ENCODE peak calls at places on chromosomes 4 and X, in five cellular contexts. E, B, Q, L and T are unnamed samples.

GRCh38 chrX:13570245-13570573 is 808 bp downstream of the EGFL6 start:
- DNase-seq in E (no peak), B (no peak), Q (no peak), L (no peak), T (no peak)

GRCh38 chr4:2930135-2930805 is 32.9 kb downstream of the NOP14 start:
- DNase-seq in E (no peak), B (no peak), Q (no peak), L (no peak), T (no peak)

GRCh38 chr4:38313175-38313574 is 350.8 kb upstream of the KLF3 start:
- DNase-seq in E (no peak), B (no peak), Q (no peak), L (no peak), T (no peak)

GRCh38 chrX:120660638-120661037 is 30.8 kb upstream of the C1GALT1C1 start:
- DNase-seq in E (no peak), B (no peak), Q (no peak), L (no peak), T (no peak)

GRCh38 chr4:4245172-4245571 is 2.9 kb downstream of the TMEM128 start:
- DNase-seq in E (no peak), B (no peak), Q (no peak), L (no peak), T (no peak)

GRCh38 chr4:6538111-6538510 is 36.9 kb upstream of the MAN2B2 start:
- DNase-seq in E (no peak), B (no peak), Q (no peak), L (no peak), T (no peak)

GRCh38 chr4:94732358-94732698 is 25.4 kb upstream of the BMPR1B start:
- DNase-seq in E (no peak), B (no peak), Q (no peak), L (no peak), T (no peak)

GRCh38 chrX:981791-982626 is 230.4 kb downstream of the CRLF2 start:
- DNase-seq in E (no peak), B (no peak), Q (peak), L (no peak), T (no peak)

GRCh38 chr4:121822796-121823504 is 733 bp downstream of the CCNA2 start:
- DNase-seq in E (peak), B (no peak), Q (peak), L (peak), T (no peak)

GRCh38 chr4:185837415-185838103 is 25.6 kb upstream of the SORBS2 start:
- DNase-seq in E (no peak), B (no peak), Q (no peak), L (no peak), T (no peak)

GRCh38 chr4:52157641-52158316 is 106.7 kb downstream of the SPATA18 start:
- DNase-seq in E (no peak), B (no peak), Q (no peak), L (peak), T (no peak)

GRCh38 chr4:128810331-128810870 is 901 bp downstream of the JADE1 start:
- DNase-seq in E (no peak), B (no peak), Q (no peak), L (peak), T (no peak)

GRCh38 chr4:95118507-95118906 is 360.8 kb downstream of the BMPR1B start:
- DNase-seq in E (no peak), B (no peak), Q (no peak), L (no peak), T (no peak)

DNA sequence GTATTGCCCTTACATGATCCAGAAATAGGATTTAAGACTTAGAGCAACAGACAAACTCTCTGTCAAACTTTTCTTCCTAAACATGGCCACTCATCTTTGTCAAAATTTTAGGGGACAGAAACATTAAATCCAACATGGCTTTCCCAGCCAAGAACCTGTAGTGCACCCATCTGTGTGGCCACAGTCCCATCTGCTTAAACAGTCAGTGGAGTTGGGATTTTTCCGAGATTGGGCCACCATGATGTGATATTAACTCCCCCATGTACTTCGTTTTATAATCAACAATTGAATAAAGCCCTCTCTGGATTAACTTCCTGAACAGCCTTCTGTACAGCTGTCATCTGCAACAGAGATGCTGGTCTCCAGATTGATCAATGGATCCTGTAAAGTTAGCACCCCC is 28.9 kb downstream of the TMEM144 start:
- DNase-seq in E (no peak), B (no peak), Q (no peak), L (no peak), T (no peak)
- TF ChIP-seq CTCF in E (no peak), B (no peak), Q (no peak), L (no peak), T (no peak)

DNA sequence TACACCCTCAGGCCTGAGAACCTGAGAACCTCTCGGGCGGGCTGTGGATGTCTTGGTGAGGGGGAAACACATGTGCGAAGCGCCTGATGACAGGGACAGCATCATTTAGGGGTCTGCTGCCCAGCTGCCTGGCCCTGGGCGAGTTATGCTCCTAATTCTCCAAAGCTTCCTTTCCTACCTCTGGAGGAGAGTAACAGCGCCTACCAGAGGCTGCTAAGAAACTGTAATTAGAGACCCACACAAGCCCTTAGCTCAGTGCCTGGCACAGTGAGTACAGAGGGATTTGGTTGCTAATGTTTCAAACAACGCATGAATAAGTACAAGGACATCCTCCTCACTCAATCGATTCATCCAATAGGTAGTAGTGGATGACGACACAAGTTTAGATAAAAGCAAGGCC is 40.4 kb downstream of the BCOR start:
- DNase-seq in E (no peak), B (no peak), Q (no peak), L (no peak), T (no peak)
- TF ChIP-seq CTCF in E (no peak), B (no peak), Q (peak), L (no peak), T (no peak)

GRCh38 chr4:175441256-175441655 is 370.8 kb downstream of the GPM6A start:
- DNase-seq in E (no peak), B (no peak), Q (no peak), L (no peak), T (no peak)
- TF ChIP-seq CTCF in E (no peak), B (no peak), Q (no peak), L (no peak), T (no peak)

GRCh38 chr4:81919238-81919637 is 447.5 kb upstream of the RASGEF1B start:
- DNase-seq in E (no peak), B (no peak), Q (peak), L (peak), T (no peak)
- TF ChIP-seq CTCF in E (peak), B (no peak), Q (peak), L (no peak), T (no peak)

DNA sequence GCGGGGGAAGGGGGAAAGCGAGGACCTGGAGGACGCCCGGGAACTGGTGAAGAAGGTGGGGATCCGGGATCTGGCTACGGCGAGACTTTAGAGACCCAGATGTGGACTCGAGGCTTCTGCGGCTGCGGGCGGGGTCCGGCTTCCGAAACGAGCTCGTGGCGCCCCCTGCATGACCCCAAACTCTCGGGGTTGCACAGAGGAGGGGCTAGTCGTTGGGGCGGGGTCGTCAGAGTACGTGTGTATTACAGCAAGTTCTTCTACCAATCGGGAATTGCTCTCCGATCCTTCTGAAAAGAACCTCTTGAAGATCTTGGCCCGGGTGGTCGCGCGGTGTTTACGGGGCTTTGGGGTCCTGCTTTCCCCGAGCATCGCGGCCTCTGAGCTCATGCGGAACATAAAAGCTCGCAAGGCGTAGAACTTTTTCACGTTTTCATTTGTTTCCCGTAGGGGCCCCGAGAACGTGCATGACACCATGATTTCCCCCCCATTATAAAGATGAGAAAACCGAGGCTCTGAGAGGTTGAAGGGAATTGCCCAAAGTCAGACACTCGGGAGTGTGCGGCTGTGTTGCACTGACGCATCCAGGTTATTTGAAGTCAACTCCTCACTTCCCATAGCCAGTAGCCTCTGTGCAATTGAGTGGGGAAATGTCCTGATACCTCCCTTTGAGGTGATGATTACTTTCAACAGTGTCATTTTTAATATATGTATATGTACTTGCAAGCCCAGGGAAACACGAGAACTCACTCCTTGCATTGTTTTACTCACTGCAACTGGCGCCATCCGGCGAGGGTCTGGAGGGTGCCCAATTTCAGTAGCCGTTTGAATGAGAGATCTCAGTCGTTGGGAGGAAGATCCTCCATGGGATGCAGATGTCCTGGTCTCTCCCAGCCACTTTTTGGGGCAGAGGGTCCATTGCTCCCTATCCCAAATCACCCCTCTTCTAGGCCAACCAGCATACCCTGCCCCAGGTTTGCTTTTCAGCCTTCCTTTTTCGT is at the start of gene BEND4:
- DNase-seq in E (no peak), B (no peak), Q (peak), L (no peak), T (no peak)
- TF ChIP-seq CTCF in E (no peak), B (no peak), Q (peak), L (no peak), T (no peak)

DNA sequence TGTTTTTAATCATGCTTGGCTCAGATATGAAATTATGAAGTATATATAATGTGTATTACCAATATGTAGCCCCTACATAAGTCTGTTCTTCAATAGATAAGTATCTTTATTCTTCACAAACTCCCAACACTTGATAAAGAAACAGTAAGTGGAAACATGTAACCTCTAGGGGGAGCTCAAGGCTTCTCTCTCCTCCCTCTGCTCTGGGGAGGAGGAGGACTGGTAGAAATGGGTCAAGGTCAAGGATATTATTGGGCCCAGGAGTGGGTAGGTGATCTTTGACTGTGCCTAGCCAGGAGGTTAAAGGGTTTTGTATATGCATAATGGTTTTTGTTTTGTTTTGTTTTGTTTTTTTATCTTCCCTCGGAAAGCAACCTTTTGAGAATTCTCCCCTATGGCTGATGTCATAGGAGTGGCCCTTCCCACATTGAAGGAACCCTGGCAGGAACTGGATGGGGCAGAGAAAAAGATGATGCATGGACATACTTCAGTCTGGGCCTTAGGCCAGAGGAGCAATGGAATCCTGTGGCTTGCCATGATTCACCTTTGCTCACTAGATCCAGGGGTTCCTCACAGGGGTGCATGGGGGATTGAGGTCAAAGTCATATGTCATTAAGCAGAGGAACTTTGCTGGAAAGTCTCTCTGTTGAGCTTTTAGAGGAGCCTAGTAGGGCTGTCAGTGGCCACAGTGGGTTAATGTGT is 460.3 kb downstream of the MID1IP1 start:
- DNase-seq in E (no peak), B (no peak), Q (peak), L (peak), T (no peak)
- TF ChIP-seq CTCF in E (peak), B (peak), Q (peak), L (peak), T (peak)

DNA sequence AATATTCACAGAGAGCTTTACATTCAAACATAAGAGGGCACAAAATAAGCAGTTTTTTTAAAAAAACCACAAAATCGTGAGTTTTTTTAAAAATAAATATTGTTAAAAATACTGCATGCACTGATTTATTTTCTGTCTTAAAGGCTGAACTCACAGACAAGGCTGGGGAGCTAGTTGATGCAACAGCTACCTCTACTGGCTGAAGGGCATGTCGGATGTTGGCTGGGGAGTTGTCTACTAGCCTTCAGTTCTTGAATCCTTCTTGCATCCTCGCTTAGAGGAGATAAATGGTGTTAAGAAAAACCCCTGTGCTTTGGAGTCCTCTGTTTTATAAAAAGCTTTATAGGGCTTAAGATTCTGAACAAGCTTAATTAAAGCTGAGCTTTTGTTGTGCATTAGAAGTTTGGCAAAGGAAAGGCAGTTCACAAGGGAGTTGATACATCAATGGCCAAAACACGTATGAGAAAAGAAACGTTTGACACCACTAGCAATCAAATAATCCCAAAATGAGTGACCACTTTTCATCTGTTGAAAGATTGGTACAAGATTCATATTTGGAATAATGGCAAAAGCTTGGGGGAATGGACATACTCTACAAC is 94.8 kb downstream of the SEL1L3 start:
- DNase-seq in E (peak), B (no peak), Q (peak), L (peak), T (peak)
- TF ChIP-seq CTCF in E (peak), B (no peak), Q (peak), L (peak), T (peak)

DNA sequence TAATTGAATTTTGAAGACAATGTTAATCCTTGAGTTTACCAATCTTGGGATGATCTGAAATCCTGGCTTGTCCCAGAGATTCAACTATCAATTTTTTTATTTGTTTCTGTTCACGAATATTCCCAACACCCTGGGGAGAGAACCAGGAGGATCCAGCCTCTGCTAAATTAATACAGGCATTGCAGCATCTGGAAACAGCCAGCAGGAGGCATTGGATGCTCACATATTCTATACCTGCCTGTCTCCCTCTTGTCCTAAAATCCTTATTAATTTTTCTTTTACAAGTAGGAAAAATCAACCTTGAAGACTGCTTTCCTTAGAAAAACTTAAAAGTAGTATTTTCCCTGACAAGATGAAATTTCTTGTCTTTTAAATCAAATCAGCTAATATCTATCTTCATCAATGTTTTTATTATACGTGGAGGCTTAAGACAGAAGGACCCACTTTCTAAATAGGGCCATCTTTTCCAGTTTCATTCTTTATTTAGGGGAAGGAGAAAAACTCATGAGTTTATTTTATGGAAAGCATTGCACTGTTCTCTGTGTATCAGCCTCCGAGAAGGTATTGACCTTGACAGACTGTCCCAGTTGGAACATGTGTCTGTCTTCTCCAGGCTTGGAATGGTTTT is 102.4 kb downstream of the CLNK start:
- DNase-seq in E (peak), B (no peak), Q (peak), L (peak), T (no peak)
- TF ChIP-seq CTCF in E (peak), B (peak), Q (peak), L (peak), T (peak)

GRCh38 chrX:119539872-119540271 is 25.3 kb downstream of the STEEP1 start:
- DNase-seq in E (peak), B (no peak), Q (peak), L (no peak), T (no peak)
- TF ChIP-seq CTCF in E (no peak), B (no peak), Q (peak), L (no peak), T (no peak)

GRCh38 chr4:142886566-142886965 is 40.5 kb upstream of the INPP4B start:
- DNase-seq in E (no peak), B (no peak), Q (peak), L (no peak), T (no peak)

GRCh38 chr4:142881331-142881730 is 35.2 kb upstream of the INPP4B start:
- DNase-seq in E (no peak), B (no peak), Q (no peak), L (no peak), T (no peak)

GRCh38 chr4:142883433-142883832 is 37.3 kb upstream of the INPP4B start:
- DNase-seq in E (no peak), B (no peak), Q (peak), L (peak), T (no peak)
- TF ChIP-seq CTCF in E (peak), B (no peak), Q (peak), L (peak), T (no peak)